ENCODE peak calls at places on chromosomes 4 and X, in nine cellular contexts. N is neural progenitor cell, E is endodermal cell, T is brain microvascular endothelial cell, F is HFFc6, J is GM23338, S is left lung, P is spleen, W is lower leg skin. C is an unnamed sample.

GRCh38 chr4:82774711-82775171 is 23.9 kb downstream of the SCD5 start:
- DNase-seq in N (peak), S (no peak), E (peak), T (no peak), J (no peak), P (no peak), F (peak), W (peak), C (no peak)

GRCh38 chr4:78613522-78614311 is 62.1 kb downstream of the ANXA3 start:
- DNase-seq in S (no peak), P (no peak), E (no peak), T (no peak), N (no peak), F (no peak), W (no peak), J (no peak), C (no peak)

GRCh38 chr4:123043793-123044425 is 121.5 kb upstream of the NUDT6 start:
- DNase-seq in E (no peak), P (no peak), T (no peak), W (no peak), J (no peak), N (no peak), S (no peak), F (no peak), C (no peak)

GRCh38 chrX:30653415-30654131 is at the start of gene GK:
- DNase-seq in S (peak), T (no peak), P (peak), W (peak), J (peak), N (peak), F (peak), E (peak), C (no peak)

GRCh38 chrX:119729408-119730201 is 28.8 kb upstream of the SOWAHD start:
- DNase-seq in W (peak), E (peak), N (peak), S (peak), T (peak), P (peak), J (peak), F (peak), C (peak)

GRCh38 chrX:39985116-39985515 is 112.6 kb downstream of the BCOR start:
- DNase-seq in W (no peak), J (no peak), N (no peak), P (no peak), F (no peak), E (no peak), S (no peak), T (no peak), C (no peak)

GRCh38 chrX:134998246-134998645 is 7.5 kb downstream of the SMIM10 start:
- DNase-seq in N (no peak), W (no peak), F (no peak), T (no peak), S (no peak), E (no peak), J (no peak), P (no peak), C (no peak)

GRCh38 chrX:129522184-129523059 is 868 bp downstream of the SMARCA1 start:
- DNase-seq in S (peak), F (peak), J (peak), P (no peak), T (peak), E (peak), N (peak), W (no peak), C (no peak)

GRCh38 chrX:133415276-133416105 is at the start of gene GPC4:
- DNase-seq in P (peak), J (peak), S (peak), F (no peak), N (peak), W (peak), E (peak), T (peak), C (no peak)

GRCh38 chr4:152398060-152398459 is 137.8 kb downstream of the FBXW7 start:
- DNase-seq in P (no peak), J (peak), T (no peak), S (no peak), F (peak), N (peak), E (no peak), W (no peak), C (no peak)

GRCh38 chr4:16864199-16864598 is 34.2 kb downstream of the LDB2 start:
- DNase-seq in P (no peak), F (no peak), N (no peak), W (no peak), E (no peak), J (no peak), T (no peak), S (no peak), C (no peak)

GRCh38 chr4:177853198-177853597 is 411.0 kb upstream of the AGA start:
- DNase-seq in W (no peak), T (no peak), S (no peak), J (no peak), F (no peak), N (no peak), P (no peak), E (no peak), C (no peak)

GRCh38 chr4:47065099-47065498 is 33.7 kb downstream of the GABRB1 start:
- DNase-seq in F (no peak), P (no peak), E (no peak), T (no peak), S (no peak), W (no peak), N (no peak), J (no peak), C (no peak)

GRCh38 chr4:122632396-122633143 is 11.7 kb upstream of the IL21 start:
- DNase-seq in F (no peak), W (no peak), N (no peak), P (no peak), T (no peak), S (no peak), E (no peak), J (no peak), C (no peak)

GRCh38 chr4:25786497-25787065 is 76.2 kb downstream of the SEL1L3 start:
- DNase-seq in P (no peak), J (no peak), F (no peak), T (no peak), W (peak), E (no peak), S (no peak), N (no peak), C (no peak)

GRCh38 chr4:61200195-61200990 is at the start of gene ADGRL3:
- DNase-seq in W (peak), N (peak), F (no peak), T (no peak), P (peak), E (peak), J (peak), S (peak), C (no peak)

GRCh38 chrX:56233682-56234081 is 1.5 kb downstream of the KLF8 start:
- DNase-seq in F (no peak), J (peak), S (peak), N (peak), T (no peak), W (peak), E (peak), P (no peak), C (no peak)

GRCh38 chr4:100098681-100099080 is 91.6 kb downstream of the DDIT4L start:
- DNase-seq in F (no peak), J (no peak), W (no peak), E (no peak), P (no peak), T (no peak), S (no peak), N (peak), C (no peak)

GRCh38 chrX:378443-378842 is 8.3 kb downstream of the PPP2R3B start:
- DNase-seq in S (no peak), E (no peak), W (no peak), P (peak), F (no peak), T (no peak), J (no peak), N (no peak), C (no peak)

GRCh38 chr4:122131562-122132157 is 20.5 kb upstream of the BLTP1 start:
- DNase-seq in S (no peak), W (no peak), E (no peak), N (no peak), T (no peak), J (no peak), F (no peak), P (no peak), C (no peak)

GRCh38 chr4:72666910-72667309 is 97.9 kb upstream of the ADAMTS3 start:
- DNase-seq in S (no peak), J (peak), P (no peak), T (no peak), E (peak), N (peak), F (no peak), W (no peak), C (no peak)

GRCh38 chrX:139877710-139878414 is 55.0 kb downstream of the ATP11C start:
- DNase-seq in J (no peak), E (no peak), T (no peak), N (no peak), P (no peak), F (no peak), W (no peak), S (no peak), C (no peak)

GRCh38 chrX:108000751-108001150 is 18.6 kb upstream of the TEX13B start:
- DNase-seq in F (no peak), N (no peak), S (no peak), E (no peak), J (no peak), W (no peak), T (no peak), P (no peak), C (no peak)

GRCh38 chr4:147096667-147097604 is 151.3 kb upstream of the TTC29 start:
- DNase-seq in W (no peak), J (peak), E (no peak), T (no peak), P (no peak), F (peak), S (no peak), N (peak), C (no peak)

GRCh38 chr4:48779095-48779997 is 733 bp downstream of the FRYL start:
- DNase-seq in W (peak), E (peak), S (peak), J (peak), F (peak), T (peak), N (peak), P (peak), C (peak)

GRCh38 chr4:26326791-26327190 is 6.0 kb downstream of the RBPJ start:
- DNase-seq in P (no peak), J (no peak), S (no peak), E (no peak), F (peak), N (no peak), W (no peak), T (peak), C (no peak)

GRCh38 chr4:83757121-83757621 is 221.3 kb downstream of the GPAT3 start:
- DNase-seq in N (no peak), S (no peak), P (no peak), W (no peak), E (no peak), T (peak), F (no peak), J (no peak), C (no peak)

GRCh38 chr4:142169216-142169615 is 532.8 kb downstream of the IL15 start:
- DNase-seq in F (no peak), J (no peak), T (no peak), S (no peak), P (no peak), N (no peak), W (no peak), E (no peak), C (no peak)

GRCh38 chr4:23368081-23368697 is 521.7 kb downstream of the PPARGC1A start:
- DNase-seq in F (no peak), J (peak), N (peak), E (peak), W (no peak), S (no peak), P (no peak), T (no peak), C (no peak)

GRCh38 chr4:8538703-8539567 is 41.3 kb upstream of the GPR78 start:
- DNase-seq in N (no peak), F (peak), E (no peak), T (peak), J (no peak), P (peak), W (no peak), S (peak), C (no peak)

DNA sequence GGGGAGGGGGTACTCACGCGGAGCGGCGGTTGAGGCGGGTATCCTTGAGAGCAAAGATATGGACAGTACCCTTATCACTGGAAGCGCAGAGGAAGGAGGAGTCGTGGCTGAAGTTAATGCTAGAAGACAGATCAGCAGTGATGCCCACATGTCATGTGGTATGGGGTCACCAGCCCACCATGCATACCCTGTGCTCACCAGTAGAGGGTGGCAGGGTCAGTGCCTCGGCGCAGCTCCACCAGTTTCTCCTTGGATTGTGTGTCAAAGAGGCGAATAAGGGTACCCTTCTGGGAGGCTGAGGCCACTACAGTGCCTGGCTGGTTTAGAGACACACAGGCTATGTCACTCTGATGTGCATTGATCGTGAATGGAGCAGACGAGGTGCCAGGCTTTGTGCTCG is 1.5 kb upstream of the PRAF2 start:
- DNase-seq in J (no peak), N (no peak), E (no peak), T (no peak), P (no peak), W (no peak), S (no peak), F (no peak), C (no peak)
- TF ChIP-seq CTCF in J (peak), N (no peak), E (peak), T (no peak), P (no peak), W (no peak), S (no peak), F (peak), C (no peak)

DNA sequence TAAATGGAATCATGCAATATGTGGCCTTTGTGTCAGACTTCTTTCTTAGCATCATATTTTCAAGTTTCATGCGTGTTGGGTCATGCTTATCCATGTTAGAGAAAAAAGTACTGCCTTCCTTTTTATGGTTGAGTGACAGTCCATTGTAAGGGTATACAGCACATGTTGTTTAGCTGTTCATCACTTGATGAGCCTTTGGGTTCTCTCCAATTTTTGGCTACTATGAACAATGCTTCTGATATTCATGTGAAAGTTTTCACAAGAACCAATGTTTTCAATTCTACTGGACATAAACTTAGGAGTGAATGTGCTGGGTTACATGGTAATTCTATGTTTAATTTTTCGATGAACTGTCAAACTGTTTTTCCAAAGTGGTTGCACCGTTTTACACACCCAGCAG is 28.1 kb upstream of the LNX1 start:
- DNase-seq in T (no peak), P (no peak), S (no peak), N (no peak), W (no peak), F (no peak), E (no peak), J (no peak), C (no peak)
- TF ChIP-seq CTCF in T (no peak), P (no peak), S (no peak), N (no peak), W (no peak), F (no peak), E (no peak), J (no peak), C (no peak)

GRCh38 chr4:15197005-15197404 is 194.7 kb downstream of the CPEB2 start:
- DNase-seq in N (peak), P (no peak), T (peak), S (no peak), F (peak), W (no peak), J (peak), E (peak), C (no peak)
- TF ChIP-seq CTCF in N (peak), P (no peak), T (peak), S (no peak), F (peak), W (no peak), J (peak), E (peak), C (no peak)

GRCh38 chrX:117838581-117839331 is 277.9 kb downstream of the KLHL13 start:
- DNase-seq in F (no peak), S (no peak), J (no peak), N (no peak), E (no peak), W (no peak), T (no peak), P (no peak), C (no peak)

GRCh38 chrX:117840645-117841044 is 276.0 kb downstream of the KLHL13 start:
- DNase-seq in N (no peak), E (no peak), F (no peak), S (no peak), J (no peak), P (no peak), W (no peak), T (no peak), C (no peak)

GRCh38 chrX:117835034-117835433 is 281.6 kb downstream of the KLHL13 start:
- DNase-seq in T (no peak), S (no peak), E (no peak), P (no peak), F (no peak), N (peak), W (no peak), J (peak), C (no peak)

GRCh38 chrX:117843749-117844148 is 272.9 kb downstream of the KLHL13 start:
- DNase-seq in W (no peak), T (no peak), S (no peak), J (no peak), N (no peak), F (no peak), P (no peak), E (no peak), C (no peak)

DNA sequence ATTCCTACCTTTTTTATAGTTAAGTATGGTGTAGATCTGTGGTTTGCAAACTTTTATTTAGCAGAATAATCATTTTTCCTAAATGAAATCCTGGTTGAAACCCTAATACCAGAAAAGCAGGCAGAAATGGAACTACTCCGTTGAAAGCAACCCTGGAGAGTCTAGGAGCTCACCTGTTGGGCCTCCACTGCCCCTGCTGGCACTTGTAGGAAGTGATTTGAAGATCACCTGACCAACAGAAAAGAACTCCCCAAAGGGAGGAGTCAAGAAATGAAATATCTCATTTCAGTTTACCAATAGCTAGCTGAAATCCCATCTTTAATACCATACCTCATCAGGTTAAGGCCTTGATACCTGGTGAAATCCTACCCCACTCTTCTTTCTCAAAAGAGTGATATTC is 277.1 kb downstream of the KLHL13 start:
- DNase-seq in F (no peak), N (no peak), P (no peak), T (no peak), S (no peak), E (peak), J (peak), W (no peak), C (no peak)
- TF ChIP-seq CTCF in F (no peak), N (peak), P (no peak), T (no peak), S (no peak), E (peak), J (peak), W (no peak), C (no peak)

DNA sequence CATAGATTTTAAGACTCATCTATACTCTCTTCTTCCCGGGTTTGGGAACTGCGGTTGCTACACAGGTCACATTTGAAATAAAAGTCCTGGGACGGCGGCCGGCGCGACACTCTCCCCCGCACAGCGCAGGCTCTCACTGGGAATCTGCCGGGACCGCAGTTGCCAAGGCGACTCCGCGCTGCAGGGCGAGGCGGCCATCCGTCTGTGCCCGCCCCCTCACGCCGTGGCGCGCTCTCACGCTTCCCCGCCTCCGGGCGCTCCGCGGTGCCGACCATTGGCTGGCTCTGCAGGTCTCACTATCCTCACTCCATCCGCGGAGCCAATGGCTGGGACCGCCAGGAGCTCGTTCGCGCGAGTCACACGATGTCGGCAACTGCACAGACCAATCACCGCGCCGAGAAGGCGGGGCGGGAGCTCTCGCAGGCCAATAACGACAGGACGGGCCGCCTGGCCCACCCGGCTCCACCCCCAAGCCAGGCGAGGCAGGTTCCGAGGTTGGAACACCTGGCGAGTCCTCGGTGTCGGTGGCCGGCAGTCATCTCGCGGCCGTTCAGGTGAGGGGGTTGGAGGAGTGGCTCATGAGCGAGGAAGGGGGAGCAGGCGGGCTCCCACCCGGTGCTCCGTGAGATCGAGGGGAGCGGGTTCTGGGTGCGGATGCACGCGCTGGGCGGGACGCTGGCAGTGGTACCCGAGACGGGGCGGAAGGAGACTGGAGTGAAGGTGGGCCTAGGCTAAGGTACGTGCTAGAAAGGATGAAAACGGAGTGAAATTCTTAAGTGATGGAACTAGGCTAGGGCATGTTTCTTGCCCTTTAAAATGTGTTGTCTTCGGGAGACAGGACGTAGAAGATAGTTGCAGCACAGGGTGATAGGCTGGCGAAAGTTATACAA is at the start of gene MSMO1:
- DNase-seq in N (peak), J (peak), T (peak), F (peak), E (peak), S (peak), P (peak), W (peak), C (peak)
- TF ChIP-seq CTCF in N (no peak), J (no peak), T (no peak), F (no peak), E (no peak), S (no peak), P (no peak), W (no peak), C (no peak)

C was measured in natural killer cell.